ENCODE peak calls at places on chromosome 12, in nine cellular contexts. H, I, M, W, F, O, T, U and L are unnamed samples.

GRCh38 chr12:12072064-12072760 is 1.5 kb downstream of the BCL2L14 start:
- DNase-seq in U (peak; percentile 75), F (no peak), M (peak; percentile 33), W (peak; percentile 14), T (no peak), H (no peak), I (no peak), O (no peak), L (peak; percentile 78)

GRCh38 chr12:5797661-5798060 is 147.4 kb downstream of the ANO2 start:
- DNase-seq in F (no peak), M (no peak), U (no peak), O (no peak), T (no peak), I (no peak), W (no peak), H (no peak), L (no peak)

GRCh38 chr12:40693503-40693863 is 1.2 kb downstream of the CNTN1 start:
- DNase-seq in F (peak; percentile 43), O (no peak), T (peak; percentile 31), U (no peak), W (no peak), H (no peak), M (no peak), I (peak; percentile 6), L (peak; percentile 87)

GRCh38 chr12:96201272-96202227 is 7.4 kb downstream of the ELK3 start:
- DNase-seq in U (no peak), O (no peak), M (no peak), T (no peak), F (no peak), I (no peak), W (no peak), H (no peak), L (peak; percentile 63)

GRCh38 chr12:114751712-114752111 is 67.7 kb upstream of the TBX3 start:
- DNase-seq in H (no peak), U (no peak), F (no peak), I (no peak), W (no peak), T (no peak), M (no peak), O (no peak), L (no peak)

GRCh38 chr12:49942921-49943662 is 7.4 kb upstream of the AQP2 start:
- DNase-seq in W (no peak), O (no peak), T (no peak), I (no peak), H (no peak), U (peak; percentile 55), M (peak; percentile 13), F (no peak), L (peak; percentile 82)

GRCh38 chr12:100987552-100988277 is 193.1 kb downstream of the ANO4 start:
- DNase-seq in T (peak; percentile 11), F (peak; percentile 93), M (no peak), H (peak; percentile 79), I (peak; percentile 54), W (peak; percentile 23), O (no peak), U (no peak), L (peak; percentile 93)

GRCh38 chr12:6241495-6241894 is 41.3 kb downstream of the CD9 start:
- DNase-seq in O (no peak), W (no peak), F (no peak), I (no peak), U (no peak), M (no peak), T (peak; percentile 67), H (no peak), L (no peak)

GRCh38 chr12:131897875-131898274 is 3.5 kb downstream of the ULK1 start:
- DNase-seq in H (no peak), U (peak; percentile 64), I (no peak), O (no peak), T (no peak), F (no peak), W (no peak), M (no peak), L (peak; percentile 48)

GRCh38 chr12:49098035-49098451 is 3.4 kb upstream of the DHH start:
- DNase-seq in T (no peak), M (peak; percentile 71), W (peak; percentile 72), H (peak; percentile 58), U (peak; percentile 81), F (peak; percentile 50), O (no peak), I (no peak), L (peak; percentile 97)

GRCh38 chr12:25052191-25053020 is 103.5 kb upstream of the BCAT1 start:
- DNase-seq in U (peak; percentile 78), T (no peak), I (no peak), M (peak; percentile 34), F (no peak), O (no peak), W (peak; percentile 72), H (peak; percentile 95), L (peak; percentile 49)

GRCh38 chr12:13252024-13252423 is 55.5 kb downstream of the EMP1 start:
- DNase-seq in M (no peak), I (no peak), U (no peak), F (no peak), W (no peak), H (no peak), O (no peak), T (no peak), L (no peak)

GRCh38 chr12:55515696-55516095 is 23.5 kb downstream of the OR6C68 start:
- DNase-seq in F (no peak), U (no peak), W (no peak), I (no peak), H (peak; percentile 9), T (no peak), O (no peak), M (no peak), L (peak; percentile 69)